ENCODE peak calls at places on chromosome 19, in four cellular contexts. B is kidney epithelial cell, E is astrocyte of the cerebellum, L is MCF 10A. O is an unnamed sample.

GRCh38 chr19:54364775-54365257 is at the start of gene LAIR1:
- DNase-seq in E (no peak), B (no peak), L (peak), O (no peak)

GRCh38 chr19:13665125-13665903 is 99.0 kb upstream of the MRI1 start:
- DNase-seq in L (no peak), B (no peak), E (no peak), O (peak)

GRCh38 chr19:611506-611869 is 21.8 kb downstream of the HCN2 start:
- DNase-seq in B (peak), E (peak), L (peak), O (no peak)

GRCh38 chr19:34044011-34044410 is 128.3 kb upstream of the LSM14A start:
- DNase-seq in E (no peak), L (no peak), B (no peak), O (no peak)

GRCh38 chr19:790971-791604 is 6.2 kb upstream of the PTBP1 start:
- DNase-seq in E (no peak), B (no peak), L (no peak), O (no peak)

GRCh38 chr19:58513694-58514563 is 2.1 kb upstream of the SLC27A5 start:
- DNase-seq in B (peak), E (peak), L (peak), O (peak)

GRCh38 chr19:27767234-27767633 is 1445.7 kb downstream of the UQCRFS1 start:
- DNase-seq in E (no peak), B (no peak), L (no peak), O (no peak)

GRCh38 chr19:30228726-30229523 is 143.3 kb upstream of the ZNF536 start:
- DNase-seq in L (no peak), E (no peak), B (no peak), O (peak)

GRCh38 chr19:6465006-6465405 is 935 bp downstream of the CRB3 start:
- DNase-seq in E (no peak), L (no peak), B (no peak), O (no peak)

GRCh38 chr19:47133021-47133471 is 2.4 kb downstream of the SAE1 start:
- DNase-seq in B (no peak), L (no peak), E (no peak), O (no peak)

GRCh38 chr19:38693380-38694223 is 46.2 kb downstream of the ACTN4 start:
- DNase-seq in B (peak), L (peak), E (peak), O (peak)

GRCh38 chr19:55473201-55473600 is 3.2 kb upstream of the ZNF628 start:
- DNase-seq in B (no peak), E (no peak), L (no peak), O (no peak)

GRCh38 chr19:1811942-1812425 is at the start of gene ATP8B3:
- DNase-seq in L (no peak), E (no peak), B (no peak), O (peak)

GRCh38 chr19:5137571-5138124 is 168.7 kb downstream of the KDM4B start:
- DNase-seq in E (no peak), B (no peak), L (no peak), O (no peak)
- TF ChIP-seq CTCF in E (peak), B (peak), L (no peak), O (no peak)

GRCh38 chr19:49739933-49740332 is 23.2 kb downstream of the TSKS start:
- DNase-seq in B (no peak), L (no peak), E (no peak), O (no peak)
- TF ChIP-seq CTCF in B (no peak), L (no peak), E (no peak), O (no peak)

GRCh38 chr19:51366999-51367564 is 894 bp upstream of the ETFB start:
- DNase-seq in E (no peak), B (no peak), L (no peak), O (no peak)
- TF ChIP-seq CTCF in E (no peak), B (no peak), L (no peak), O (no peak)

GRCh38 chr19:18866800-18867123 is 29.2 kb downstream of the CERS1 start:
- DNase-seq in E (no peak), L (no peak), B (no peak), O (no peak)
- TF ChIP-seq CTCF in E (no peak), L (peak), B (no peak), O (no peak)

GRCh38 chr19:36031308-36031707 is 1.4 kb downstream of the CLIP3 start:
- DNase-seq in L (no peak), B (no peak), E (no peak), O (no peak)

GRCh38 chr19:36032251-36033104 is at the start of gene CLIP3:
- DNase-seq in L (no peak), E (peak), B (no peak), O (peak)

GRCh38 chr19:36027696-36028095 is 5.0 kb downstream of the CLIP3 start:
- DNase-seq in E (no peak), B (no peak), L (no peak), O (no peak)

GRCh38 chr19:36028313-36029041 is 4.2 kb downstream of the CLIP3 start:
- DNase-seq in L (no peak), B (no peak), E (no peak), O (no peak)

GRCh38 chr19:36030264-36031148 is 2.2 kb downstream of the CLIP3 start:
- DNase-seq in B (no peak), L (peak), E (no peak), O (no peak)
- TF ChIP-seq CTCF in B (peak), L (no peak), E (peak), O (no peak)

GRCh38 chr19:36113425-36113824 is 1.2 kb downstream of the POLR2I start:
- DNase-seq in L (no peak), E (no peak), B (no peak), O (no peak)

GRCh38 chr19:36115453-36116343 is at the start of gene TBCB:
- DNase-seq in L (no peak), E (no peak), B (no peak), O (peak)

GRCh38 chr19:36114763-36115452 is at the start of gene POLR2I:
- DNase-seq in L (peak), B (peak), E (peak), O (peak)

GRCh38 chr19:36112678-36113077 is 1.7 kb downstream of the OVOL3 start:
- DNase-seq in L (no peak), B (no peak), E (no peak), O (no peak)

DNA sequence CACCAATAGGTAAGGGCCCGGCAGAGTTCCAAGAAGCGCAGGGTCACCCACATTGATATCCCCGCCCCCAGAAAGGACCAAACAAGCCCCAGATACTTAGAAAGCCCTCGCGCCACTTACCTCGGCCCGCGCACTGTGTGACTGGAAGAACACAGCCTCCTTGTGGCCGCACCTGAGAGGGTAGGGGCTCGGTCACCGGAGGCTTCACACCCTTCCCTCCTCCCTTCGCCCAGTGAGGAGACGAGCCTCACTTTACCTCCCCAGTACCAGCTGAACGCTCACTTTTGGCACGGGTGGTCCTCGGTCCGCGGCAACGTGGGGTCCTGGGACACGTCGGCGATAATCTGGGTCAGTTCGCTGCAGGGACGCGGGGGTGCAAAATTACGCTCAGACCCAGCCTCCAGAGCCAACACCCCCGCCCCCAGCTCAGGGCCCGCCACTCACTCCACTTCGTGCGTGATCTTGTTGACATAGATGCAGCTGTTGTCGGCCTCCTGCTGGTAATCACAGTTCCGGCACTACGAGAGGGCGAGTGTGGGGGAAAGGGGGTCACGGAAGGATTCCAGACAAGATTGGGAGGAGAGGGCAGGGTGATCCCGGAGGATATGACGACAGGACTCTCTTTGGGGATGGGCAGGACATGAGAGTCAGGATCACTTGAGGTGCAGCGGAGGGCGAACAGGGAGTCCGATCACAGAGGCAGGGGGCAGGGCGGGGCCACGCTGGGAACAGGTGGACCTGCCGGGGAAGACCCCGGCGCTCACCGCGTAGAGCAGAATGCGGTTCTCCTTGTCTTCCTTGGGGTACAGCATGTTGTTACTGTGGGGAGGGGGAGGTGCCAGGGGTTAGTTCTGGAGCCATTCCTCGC is 546 bp downstream of the POLR2I start:
- DNase-seq in E (no peak), B (no peak), L (peak), O (peak)
- TF ChIP-seq CTCF in E (peak), B (peak), L (no peak), O (peak)

GRCh38 chr19:44782729-44783128 is 5.0 kb downstream of the CBLC start:
- DNase-seq in E (no peak), L (no peak), B (no peak), O (no peak)
- TF ChIP-seq CTCF in E (peak), L (no peak), B (no peak), O (no peak)